ENCODE peak calls at places on chromosomes 6 and 20, in seven cellular contexts. A, K, N, L, U, E and P are unnamed samples. For H3K4me1, the result is how much of the 10 kb centered on the place peaks cover.

GRCh38 chr6:219641-220198 is 72.6 kb upstream of the DUSP22 start:
- DNase-seq in A (no peak), N (no peak), K (peak), U (peak), L (peak), E (peak), P (peak)

GRCh38 chr20:61879694-61880093 is 186.0 kb downstream of the TAF4 start:
- DNase-seq in E (no peak), N (no peak), L (no peak), U (no peak), K (no peak), A (no peak), P (no peak)

GRCh38 chr6:130457605-130458004 is 91.8 kb downstream of the TMEM200A start:
- DNase-seq in U (no peak), L (no peak), A (no peak), K (no peak), N (no peak), E (no peak), P (no peak)

GRCh38 chr6:134015719-134016557 is 36.5 kb downstream of the SLC2A12 start:
- DNase-seq in U (no peak), K (no peak), A (peak), N (no peak), L (no peak), E (no peak), P (no peak)

GRCh38 chr20:49419785-49420184 is 62.7 kb downstream of the KCNB1 start:
- DNase-seq in N (no peak), E (no peak), U (no peak), L (no peak), A (no peak), K (no peak), P (no peak)

GRCh38 chr20:43102394-43102793 is 87.3 kb downstream of the PTPRT start:
- DNase-seq in N (no peak), A (no peak), L (no peak), K (no peak), E (no peak), U (no peak), P (no peak)

GRCh38 chr20:61775423-61775822 is 290.3 kb downstream of the TAF4 start:
- DNase-seq in A (no peak), N (no peak), U (no peak), E (no peak), K (no peak), L (no peak), P (no peak)

GRCh38 chr6:75084872-75085381 is 120.9 kb downstream of the COL12A1 start:
- DNase-seq in U (no peak), E (no peak), L (peak), N (no peak), K (no peak), A (no peak), P (peak)

GRCh38 chr20:20664795-20665194 is 47.6 kb downstream of the RALGAPA2 start:
- DNase-seq in L (no peak), U (no peak), N (peak), K (peak), A (no peak), E (no peak), P (no peak)

GRCh38 chr6:30845183-30845582 is 39.1 kb upstream of the DDR1 start:
- DNase-seq in U (no peak), E (no peak), L (no peak), K (no peak), N (no peak), A (no peak), P (no peak)

GRCh38 chr6:43993881-43994523 is 133.2 kb downstream of the MRPL14 start:
- DNase-seq in A (peak), U (peak), N (no peak), K (no peak), E (peak), L (no peak), P (peak)

DNA sequence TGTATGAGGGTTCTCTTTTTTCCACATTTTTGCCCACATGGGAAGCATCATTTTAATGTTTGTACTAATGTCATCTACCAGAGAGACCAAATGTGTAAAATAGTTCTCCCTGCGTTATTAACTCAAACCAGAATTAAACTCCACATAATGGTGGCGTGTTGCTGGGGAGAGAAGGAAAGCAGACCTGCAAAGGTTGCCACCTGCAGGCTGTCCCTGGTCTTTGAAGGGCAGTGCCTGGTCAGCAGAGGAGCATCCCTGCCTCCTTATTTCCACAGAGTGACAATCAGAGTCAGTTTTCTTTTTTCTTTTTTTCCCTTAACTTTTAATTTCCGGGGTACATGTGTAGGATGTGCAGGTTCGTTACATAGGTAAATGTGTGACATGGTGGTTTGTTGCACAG is 214.5 kb downstream of the TBX18 start:
- DNase-seq in L (no peak), A (no peak), K (no peak), U (no peak), E (no peak), N (no peak), P (no peak)
- TF ChIP-seq CTCF in L (no peak), A (no peak), K (peak), U (no peak), E (no peak), N (peak), P (no peak)

DNA sequence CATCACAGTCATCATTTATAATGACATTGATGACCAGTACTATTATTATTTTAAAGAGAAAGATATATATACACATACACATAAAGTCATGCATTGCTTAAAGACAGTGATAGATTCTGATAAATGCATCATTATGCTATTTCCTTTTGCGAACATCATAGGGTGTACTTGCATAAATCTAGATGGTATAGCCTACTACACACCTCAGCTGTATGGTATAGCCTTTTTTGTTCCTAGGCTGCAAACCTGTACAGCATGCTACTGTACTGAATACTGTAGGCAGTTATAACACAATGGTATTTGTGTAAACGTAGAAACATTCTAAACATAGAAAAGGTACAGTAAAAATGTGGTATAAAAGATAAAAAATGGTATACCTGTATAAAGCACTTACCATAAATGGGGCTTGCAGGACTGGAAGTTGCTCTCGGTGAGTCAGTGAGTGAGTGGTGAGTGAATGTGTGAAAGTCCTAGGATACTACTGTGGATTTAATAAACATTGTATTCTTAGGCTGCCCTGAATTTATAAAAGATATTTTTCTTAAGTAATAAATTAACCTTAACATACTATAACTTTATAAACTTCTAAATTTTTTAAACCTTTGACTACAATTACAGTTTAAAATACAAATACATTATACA is 23.9 kb downstream of the QKI start:
- DNase-seq in N (no peak), E (no peak), K (no peak), A (no peak), U (no peak), L (no peak), P (no peak)
- H3K4me1 ChIP-seq in N (under half), E (under half), K (half or more), A (under half), U (half or more), L (under half), P (half or more)

DNA sequence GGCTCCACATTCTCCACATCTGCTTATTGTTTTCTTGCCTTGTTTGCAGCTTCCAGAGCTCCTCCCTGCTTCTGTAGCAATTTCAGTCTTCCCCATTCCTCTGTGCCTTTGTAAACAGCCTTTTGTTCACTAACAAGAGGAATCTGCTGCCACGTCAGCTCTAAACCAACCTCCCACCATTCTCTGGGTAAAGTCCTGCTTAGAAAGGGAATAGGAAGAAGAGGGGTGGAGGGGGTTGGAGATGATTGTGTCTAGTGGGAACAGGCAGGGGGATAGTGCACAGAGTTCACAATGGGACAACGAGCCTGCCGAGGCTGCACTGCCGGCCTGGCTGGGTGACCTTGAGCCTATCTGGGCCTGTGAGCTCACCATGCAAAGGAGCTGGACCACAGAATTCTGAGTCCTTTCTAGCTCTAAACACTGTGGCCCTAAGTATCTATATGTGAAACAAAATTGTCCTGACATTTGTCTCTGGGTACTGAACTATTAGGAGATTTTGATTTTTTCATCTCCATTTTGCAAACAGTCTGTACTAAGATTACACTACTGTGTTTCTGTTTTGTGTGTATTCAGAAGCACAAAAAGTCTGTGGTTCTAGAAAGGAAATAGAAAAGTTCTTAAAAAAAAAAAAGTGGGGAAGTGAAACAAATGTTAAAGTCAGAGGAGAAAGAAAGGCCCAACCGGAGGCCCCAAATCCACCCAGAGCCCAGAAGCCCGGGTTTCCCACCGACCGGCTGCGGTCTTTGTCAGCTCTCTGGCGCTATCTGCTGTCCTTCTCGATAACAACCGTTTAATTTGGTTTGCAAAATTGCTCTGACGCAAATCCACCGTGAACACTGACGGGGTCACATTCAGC is 1.4 kb upstream of the PRND start:
- DNase-seq in N (peak), L (peak), E (peak), A (peak), K (peak), U (peak), P (peak)
- H3K4me3 ChIP-seq in N (no peak), L (no peak), E (no peak), A (no peak), K (no peak), U (peak), P (no peak)

DNA sequence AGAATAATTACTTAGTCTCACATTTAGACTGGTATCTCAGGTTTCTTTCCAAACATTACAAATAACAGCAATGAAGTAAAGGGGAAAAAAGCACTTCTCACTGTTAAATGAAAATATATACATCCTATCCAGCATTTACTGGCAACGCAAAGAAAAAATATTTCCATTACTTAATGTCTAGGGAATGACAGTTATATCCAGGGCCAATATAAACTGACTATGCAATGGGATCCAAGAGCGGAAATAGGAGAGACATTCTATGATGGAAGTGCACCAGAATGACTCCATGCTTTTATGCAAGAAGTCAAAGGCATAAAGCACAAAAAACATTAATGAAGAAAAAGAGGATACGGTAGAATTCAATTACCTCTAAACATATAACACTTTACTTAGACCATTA is 60.2 kb downstream of the ME1 start:
- DNase-seq in U (no peak), N (no peak), L (no peak), A (no peak), K (peak), E (no peak), P (no peak)
- TF ChIP-seq CTCF in U (no peak), N (no peak), L (no peak), A (no peak), K (no peak), E (no peak), P (no peak)

GRCh38 chr6:41714556-41715273 is 20.7 kb downstream of the TFEB start:
- DNase-seq in E (no peak), N (no peak), U (no peak), L (no peak), A (no peak), K (no peak), P (no peak)

GRCh38 chr6:41716516-41717446 is 18.6 kb downstream of the TFEB start:
- DNase-seq in E (no peak), A (no peak), N (no peak), L (no peak), K (no peak), U (no peak), P (no peak)

GRCh38 chr6:41713650-41714291 is 21.6 kb downstream of the TFEB start:
- DNase-seq in E (peak), L (no peak), U (peak), N (no peak), A (no peak), K (no peak), P (no peak)

GRCh38 chr6:41713161-41713649 is 22.2 kb downstream of the TFEB start:
- DNase-seq in K (no peak), A (peak), L (peak), N (no peak), U (peak), E (peak), P (peak)

GRCh38 chr6:41715779-41716515 is 19.5 kb downstream of the TFEB start:
- DNase-seq in L (no peak), U (no peak), A (no peak), E (no peak), N (no peak), K (no peak), P (no peak)
- H3K4me1 ChIP-seq in L (under half), U (half or more), A (under half), E (half or more), N (under half), K (half or more), P (under half)

GRCh38 chr20:45304464-45304999 is 2.1 kb upstream of the RBPJL start:
- DNase-seq in E (peak), N (no peak), A (no peak), L (no peak), K (no peak), U (no peak), P (no peak)
- H3K4me3 ChIP-seq in E (no peak), N (no peak), A (no peak), L (no peak), K (no peak), U (no peak), P (no peak)

GRCh38 chr6:50187212-50188055 is 137.7 kb upstream of the DEFB112 start:
- DNase-seq in E (no peak), N (no peak), L (no peak), K (no peak), A (no peak), U (no peak), P (no peak)
- TF ChIP-seq CTCF in E (no peak), N (no peak), L (no peak), K (no peak), A (no peak), U (no peak), P (no peak)

DNA sequence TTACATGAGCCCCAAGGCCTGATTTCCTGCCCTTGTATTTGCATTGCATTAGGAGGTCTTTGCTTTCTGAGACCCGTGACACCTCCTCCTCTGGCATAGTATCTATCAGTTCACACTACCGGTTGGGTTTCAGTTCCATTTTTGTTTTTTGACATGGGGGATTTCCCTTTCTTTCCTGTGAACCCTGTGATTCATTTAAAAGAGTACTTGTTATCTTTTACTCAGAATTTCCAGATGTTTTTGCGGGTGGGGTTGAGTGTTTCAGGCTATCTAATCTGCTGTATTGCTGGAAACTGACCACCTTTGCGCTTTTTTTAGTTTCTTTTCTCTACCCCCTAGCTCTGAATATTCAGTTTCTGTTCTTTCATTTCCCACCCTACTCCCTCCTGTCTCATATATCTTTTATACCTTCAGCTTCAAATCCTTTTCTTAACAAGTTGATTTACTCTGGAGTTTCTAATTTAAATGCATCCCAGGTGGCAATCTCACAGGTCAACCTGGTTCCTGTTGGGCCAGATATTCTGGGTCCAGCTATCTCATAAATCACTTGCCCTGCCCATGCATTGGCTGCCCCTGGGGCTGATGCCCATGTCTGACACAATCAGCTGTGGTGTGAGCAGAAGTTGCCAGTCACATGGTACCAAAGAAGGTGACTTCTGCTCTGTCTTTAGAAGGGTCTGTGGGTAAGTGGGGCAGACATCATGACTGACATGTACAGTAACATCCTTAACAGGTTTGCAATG is 14.3 kb upstream of the NCOA3 start:
- DNase-seq in N (no peak), E (peak), K (peak), A (peak), U (no peak), L (no peak), P (no peak)
- H3K4me1 ChIP-seq in N (under half), E (under half), K (under half), A (under half), U (under half), L (under half), P (under half)

GRCh38 chr6:10410214-10410873 is 4.5 kb downstream of the TFAP2A start:
- DNase-seq in A (no peak), K (no peak), N (no peak), U (no peak), E (no peak), L (no peak), P (no peak)

GRCh38 chr6:10411131-10411914 is 3.6 kb downstream of the TFAP2A start:
- DNase-seq in U (no peak), K (no peak), N (no peak), A (no peak), L (no peak), E (no peak), P (no peak)

GRCh38 chr6:10411915-10412164 is 3.0 kb downstream of the TFAP2A start:
- DNase-seq in U (no peak), L (no peak), A (no peak), K (no peak), E (no peak), N (no peak), P (no peak)

GRCh38 chr6:10409160-10409765 is 5.6 kb downstream of the TFAP2A start:
- DNase-seq in U (no peak), E (no peak), L (no peak), N (no peak), K (no peak), A (no peak), P (no peak)

GRCh38 chr6:10409766-10410209 is 5.1 kb downstream of the TFAP2A start:
- DNase-seq in A (no peak), E (no peak), K (no peak), L (no peak), U (no peak), N (no peak), P (no peak)
- H3K4me3 ChIP-seq in A (peak), E (no peak), K (no peak), L (no peak), U (no peak), N (peak), P (no peak)